ENCODE peak calls at places on chromosomes 1 and 21, in five cellular contexts. X, T, A, R and Y are unnamed samples.

GRCh38 chr1:8133657-8134430 is 107.7 kb upstream of the ERRFI1 start:
- DNase-seq in X (no peak), T (no peak), A (no peak), R (peak; percentile 89), Y (peak; percentile 55)

GRCh38 chr1:228935198-228935663 is 200.0 kb downstream of the RHOU start:
- DNase-seq in X (no peak), T (no peak), A (no peak), R (no peak), Y (no peak)

GRCh38 chr1:172742599-172743500 is 83.9 kb downstream of the FASLG start:
- DNase-seq in X (no peak), T (no peak), A (no peak), R (peak; percentile 51), Y (no peak)

GRCh38 chr1:201561604-201562003 is 22.7 kb downstream of the NAV1 start:
- DNase-seq in X (no peak), T (no peak), A (no peak), R (peak; percentile 27), Y (no peak)

GRCh38 chr1:35660581-35661473 is 19.5 kb upstream of the PSMB2 start:
- DNase-seq in X (no peak), T (no peak), A (no peak), R (peak; percentile 56), Y (peak; percentile 28)

GRCh38 chr1:91736999-91737615 is 148.8 kb downstream of the TGFBR3 start:
- DNase-seq in X (no peak), T (no peak), A (no peak), R (peak; percentile 95), Y (peak; percentile 77)

GRCh38 chr21:34362670-34363069 is 1.1 kb upstream of the KCNE2 start:
- DNase-seq in X (no peak), T (no peak), A (no peak), R (no peak), Y (no peak)

GRCh38 chr1:109535971-109536491 is 3.6 kb upstream of the GPR61 start:
- DNase-seq in X (peak; percentile 45), T (no peak), A (no peak), R (no peak), Y (no peak)

GRCh38 chr21:43751955-43752591 is 24.0 kb downstream of the CSTB start:
- DNase-seq in X (no peak), T (no peak), A (no peak), R (no peak), Y (no peak)

GRCh38 chr1:181496759-181497158 is 13.4 kb downstream of the CACNA1E start:
- DNase-seq in X (no peak), T (no peak), A (no peak), R (no peak), Y (no peak)

GRCh38 chr1:202860744-202861419 is 28.1 kb downstream of the RABIF start:
- DNase-seq in X (peak; percentile 26), T (no peak), A (peak; percentile 51), R (peak; percentile 56), Y (peak; percentile 62)

GRCh38 chr1:7690496-7691182 is 80.5 kb upstream of the VAMP3 start:
- DNase-seq in X (no peak), T (no peak), A (no peak), R (no peak), Y (no peak)

GRCh38 chr1:183841950-183842816 is 37.3 kb downstream of the RGL1 start:
- DNase-seq in X (no peak), T (no peak), A (peak; percentile 24), R (peak; percentile 96), Y (peak; percentile 71)

GRCh38 chr1:41955461-41956159 is 36.9 kb upstream of the HIVEP3 start:
- DNase-seq in X (no peak), T (no peak), A (peak; percentile 17), R (peak; percentile 94), Y (peak; percentile 16)

GRCh38 chr1:206933333-206933945 is 11.7 kb upstream of the FCMR start:
- DNase-seq in X (no peak), T (peak; percentile 63), A (peak; percentile 87), R (peak; percentile 33), Y (peak; percentile 41)

GRCh38 chr1:24955161-24955560 is 25.1 kb upstream of the RUNX3 start:
- DNase-seq in X (no peak), T (peak; percentile 59), A (peak; percentile 77), R (peak; percentile 70), Y (no peak)

GRCh38 chr1:2535455-2535854 is 5.4 kb upstream of the HES5 start:
- DNase-seq in X (no peak), T (no peak), A (no peak), R (no peak), Y (no peak)

GRCh38 chr1:9595156-9595967 is 6.7 kb downstream of the TMEM201 start:
- DNase-seq in X (no peak), T (no peak), A (no peak), R (no peak), Y (no peak)

GRCh38 chr1:25442178-25442577 is 11.5 kb downstream of the MACO1 start:
- DNase-seq in X (no peak), T (no peak), A (no peak), R (peak; percentile 60), Y (peak; percentile 12)

GRCh38 chr1:7386226-7387052 is 384.7 kb upstream of the VAMP3 start:
- DNase-seq in X (no peak), T (no peak), A (no peak), R (no peak), Y (no peak)

GRCh38 chr1:186842547-186842946 is 13.8 kb downstream of the PLA2G4A start:
- DNase-seq in X (no peak), T (no peak), A (no peak), R (no peak), Y (no peak)

GRCh38 chr1:9538669-9539164 is 548 bp upstream of the SLC25A33 start:
- DNase-seq in X (no peak), T (no peak), A (peak; percentile 11), R (no peak), Y (no peak)

GRCh38 chr1:93114403-93114802 is 35.3 kb downstream of the MTF2 start:
- DNase-seq in X (no peak), T (no peak), A (no peak), R (peak; percentile 26), Y (no peak)

GRCh38 chr1:97258597-97258996 is 537.0 kb downstream of the PTBP2 start:
- DNase-seq in X (no peak), T (no peak), A (no peak), R (no peak), Y (no peak)

GRCh38 chr1:233252436-233252835 is 43.1 kb downstream of the PCNX2 start:
- DNase-seq in X (no peak), T (no peak), A (no peak), R (no peak), Y (no peak)

GRCh38 chr1:67700692-67701410 is 15.8 kb downstream of the GADD45A start:
- DNase-seq in X (no peak), T (no peak), A (peak; percentile 51), R (peak; percentile 29), Y (no peak)

GRCh38 chr1:43427524-43427923 is 26.2 kb downstream of the HYI start:
- DNase-seq in X (no peak), T (no peak), A (no peak), R (no peak), Y (no peak)

GRCh38 chr1:36705629-36706028 is 222.9 kb upstream of the CSF3R start:
- DNase-seq in X (no peak), T (no peak), A (no peak), R (no peak), Y (no peak)

GRCh38 chr1:230105754-230106625 is 39.0 kb downstream of the GALNT2 start:
- DNase-seq in X (no peak), T (no peak), A (no peak), R (peak; percentile 95), Y (peak; percentile 77)